ENCODE peak calls at places on chromosomes 6 and 20, in six cellular contexts. A is effector CD4-positive, alpha-beta T cell; T is putamen; X is small intestine; W is HTR-8/SVneo; C is GM12892. D is an unnamed sample.

GRCh38 chr20:3800256-3800877 is 4.3 kb downstream of the CDC25B start:
- DNase-seq in A (no peak), T (no peak), X (no peak), W (no peak), C (no peak), D (no peak)

GRCh38 chr6:13488015-13488895 is 855 bp upstream of the GFOD1 start:
- DNase-seq in A (no peak), T (no peak), X (peak; percentile 24), W (no peak), C (peak; percentile 27), D (peak; percentile 58)

GRCh38 chr6:161038229-161039003 is 46.8 kb downstream of the MAP3K4 start:
- DNase-seq in A (no peak), T (no peak), X (no peak), W (peak; percentile 40), C (no peak), D (peak; percentile 44)

GRCh38 chr6:96246563-96246962 is 230.8 kb downstream of the FUT9 start:
- DNase-seq in A (no peak), T (no peak), X (no peak), W (no peak), C (no peak), D (no peak)

GRCh38 chr6:157587127-157587729 is 206.2 kb downstream of the ZDHHC14 start:
- DNase-seq in A (no peak), T (no peak), X (no peak), W (no peak), C (no peak), D (no peak)

GRCh38 chr20:46368902-46369268 is 37.5 kb downstream of the ELMO2 start:
- DNase-seq in A (no peak), T (no peak), X (no peak), W (no peak), C (no peak), D (no peak)

GRCh38 chr20:9258891-9259290 is 190.0 kb downstream of the PLCB4 start:
- DNase-seq in A (no peak), T (no peak), X (no peak), W (no peak), C (no peak), D (no peak)

GRCh38 chr20:31569163-31570020 is 35.7 kb upstream of the ID1 start:
- DNase-seq in A (peak; percentile 55), T (no peak), X (peak; percentile 68), W (peak; percentile 69), C (no peak), D (peak; percentile 58)

GRCh38 chr6:144150673-144151009 is 324 bp downstream of the STX11 start:
- DNase-seq in A (peak; percentile 17), T (no peak), X (no peak), W (peak; percentile 26), C (peak; percentile 23), D (peak; percentile 42)

GRCh38 chr6:25694366-25694765 is 42.4 kb downstream of the SCGN start:
- DNase-seq in A (no peak), T (no peak), X (no peak), W (no peak), C (no peak), D (no peak)

GRCh38 chr6:37230104-37230503 is 27.5 kb upstream of the TBC1D22B start:
- DNase-seq in A (no peak), T (no peak), X (peak; percentile 86), W (no peak), C (no peak), D (no peak)

GRCh38 chr6:118712955-118713354 is 61.6 kb upstream of the CEP85L start:
- DNase-seq in A (no peak), T (no peak), X (no peak), W (peak; percentile 33), C (no peak), D (no peak)

GRCh38 chr20:6708010-6708409 is 59.5 kb upstream of the BMP2 start:
- DNase-seq in A (no peak), T (no peak), X (peak; percentile 93), W (no peak), C (no peak), D (peak; percentile 90)

GRCh38 chr6:38836585-38836984 is 121.5 kb downstream of the DNAH8 start:
- DNase-seq in A (no peak), T (no peak), X (no peak), W (no peak), C (no peak), D (no peak)

GRCh38 chr6:1202201-1202600 is 109.7 kb upstream of the FOXQ1 start:
- DNase-seq in A (no peak), T (no peak), X (no peak), W (no peak), C (no peak), D (no peak)